ENCODE peak calls at places on chromosomes 4 and X, in eight cellular contexts. A, R, F, I, J, B, Q and L are unnamed samples.

GRCh38 chrX:41449138-41449537 is 2.0 kb downstream of the NYX start:
- DNase-seq in A (no peak), R (no peak), F (no peak), I (no peak), J (no peak), B (no peak), Q (no peak), L (no peak)

GRCh38 chr4:6609415-6610079 is 30.9 kb upstream of the MRFAP1 start:
- DNase-seq in A (no peak), R (no peak), F (no peak), I (no peak), J (no peak), B (no peak), Q (no peak), L (no peak)

GRCh38 chr4:176949022-176949421 is 156.3 kb upstream of the VEGFC start:
- DNase-seq in A (no peak), R (no peak), F (no peak), I (no peak), J (no peak), B (no peak), Q (peak), L (no peak)

GRCh38 chrX:72057331-72057730 is 74.4 kb downstream of the RTL5 start:
- DNase-seq in A (no peak), R (no peak), F (no peak), I (no peak), J (no peak), B (no peak), Q (no peak), L (no peak)

GRCh38 chr4:148055844-148056243 is 324.0 kb downstream of the ARHGAP10 start:
- DNase-seq in A (no peak), R (no peak), F (no peak), I (no peak), J (no peak), B (no peak), Q (no peak), L (no peak)

GRCh38 chr4:31139767-31140166 is 419.6 kb downstream of the PCDH7 start:
- DNase-seq in A (no peak), R (no peak), F (no peak), I (no peak), J (no peak), B (no peak), Q (no peak), L (no peak)

GRCh38 chr4:40583850-40584439 is 45.7 kb downstream of the RBM47 start:
- DNase-seq in A (no peak), R (no peak), F (no peak), I (no peak), J (no peak), B (no peak), Q (no peak), L (no peak)

GRCh38 chr4:145734576-145735329 is 54.8 kb downstream of the C4orf51 start:
- DNase-seq in A (peak), R (no peak), F (peak), I (peak), J (peak), B (peak), Q (peak), L (no peak)

DNA sequence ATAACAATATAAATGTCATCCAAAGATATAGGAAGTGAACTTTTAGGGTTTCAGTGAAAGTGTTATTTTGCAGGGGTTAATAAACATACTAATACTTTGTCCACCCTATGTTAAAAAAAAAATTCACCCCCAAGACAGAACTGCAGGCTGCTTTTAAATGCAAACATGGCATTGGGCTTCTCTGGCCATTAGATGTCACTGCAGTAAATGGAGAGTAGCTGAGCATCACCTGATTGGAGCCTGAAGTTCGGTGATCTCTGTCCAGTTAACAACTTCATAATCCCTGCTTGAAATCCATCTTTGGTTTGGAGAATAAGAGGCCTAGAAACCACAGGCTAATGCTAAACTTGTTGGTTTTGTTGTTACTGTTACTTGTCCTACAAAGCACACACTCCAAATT is 18.7 kb downstream of the SLC25A43 start:
- DNase-seq in A (no peak), R (no peak), F (no peak), I (no peak), J (no peak), B (no peak), Q (peak), L (no peak)
- TF ChIP-seq CTCF in A (no peak), R (no peak), F (peak), I (no peak), J (no peak), B (no peak), Q (peak), L (no peak)

GRCh38 chrX:140661657-140662056 is 47.9 kb upstream of the LINC00632 start:
- DNase-seq in A (no peak), R (no peak), F (no peak), I (no peak), J (no peak), B (no peak), Q (peak), L (no peak)
- TF ChIP-seq CTCF in A (no peak), R (peak), F (no peak), I (no peak), J (no peak), B (no peak), Q (no peak), L (no peak)

GRCh38 chr4:186598686-186599085 is 43.3 kb upstream of the MTNR1A start:
- DNase-seq in A (no peak), R (no peak), F (no peak), I (no peak), J (no peak), B (no peak), Q (no peak), L (no peak)
- TF ChIP-seq CTCF in A (no peak), R (no peak), F (no peak), I (no peak), J (no peak), B (no peak), Q (no peak), L (no peak)

DNA sequence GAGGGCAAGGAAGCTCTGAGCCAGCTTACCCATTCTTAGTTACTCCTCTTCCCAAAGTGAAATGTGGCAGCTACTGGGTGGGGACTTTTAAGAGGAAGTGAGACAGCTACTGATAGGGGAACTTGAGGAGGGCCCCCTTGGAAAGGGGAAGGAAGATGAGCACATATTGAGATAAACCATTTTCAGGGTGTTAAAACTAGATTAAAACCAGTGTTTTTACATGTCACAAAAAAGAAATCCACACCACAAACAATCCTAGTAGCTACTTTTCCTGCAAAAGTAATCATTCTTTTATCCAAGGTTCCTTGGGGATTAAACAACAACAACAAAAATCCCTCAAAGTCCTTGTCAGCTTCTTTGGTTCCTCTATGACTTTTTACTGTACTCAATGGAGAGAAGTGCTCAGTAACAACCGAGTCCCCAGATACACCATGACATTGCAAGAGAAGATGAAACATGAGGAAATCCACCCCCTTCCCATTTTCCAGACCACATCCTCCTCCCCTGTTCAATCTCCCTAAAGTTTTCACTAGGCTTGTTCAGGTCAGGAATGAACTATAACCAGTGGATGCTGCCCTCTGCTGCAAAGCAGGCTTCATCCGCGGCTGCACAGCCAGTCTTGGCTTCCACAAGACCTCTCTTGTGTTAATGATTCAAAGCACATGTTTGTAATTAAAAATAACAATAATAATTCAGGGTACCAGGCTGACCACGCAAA is 113.5 kb upstream of the TMEM164 start:
- DNase-seq in A (no peak), R (no peak), F (peak), I (peak), J (no peak), B (no peak), Q (peak), L (peak)
- TF ChIP-seq CTCF in A (no peak), R (peak), F (peak), I (no peak), J (no peak), B (no peak), Q (peak), L (no peak)

DNA sequence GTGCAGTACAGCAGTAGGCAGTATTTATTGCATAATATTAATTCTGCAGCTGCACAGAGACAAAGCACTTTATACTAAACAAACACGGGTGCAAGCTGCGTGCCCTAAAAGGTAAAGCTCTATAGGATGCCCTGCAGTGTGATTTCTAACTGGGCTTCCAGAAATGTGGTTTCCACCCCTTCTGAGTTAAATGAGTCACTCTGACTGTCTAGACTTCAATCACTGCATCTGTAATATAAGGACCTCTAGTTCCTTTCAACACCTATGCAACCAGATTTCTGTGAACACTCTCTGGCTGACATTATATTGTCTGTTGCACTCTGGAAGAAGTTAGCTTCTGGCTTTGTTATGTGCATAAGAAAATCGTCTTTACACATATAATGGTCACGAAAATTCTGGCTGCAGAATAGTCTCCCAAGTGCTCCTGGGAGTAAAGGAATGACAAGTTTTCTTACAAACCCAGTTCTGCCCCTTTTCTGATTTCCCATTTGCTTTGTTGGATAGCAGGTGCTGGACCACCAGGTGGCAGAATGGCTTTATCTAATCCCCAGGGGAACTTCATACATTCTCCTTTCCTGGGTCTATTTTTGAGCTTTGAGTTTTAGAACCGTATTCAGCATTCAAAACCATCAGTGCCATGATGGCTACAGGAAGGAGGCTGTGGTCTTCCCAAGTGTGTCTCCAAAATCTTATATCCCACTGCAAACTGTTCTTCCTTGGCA is 842.2 kb downstream of the STIM2 start:
- DNase-seq in A (no peak), R (no peak), F (no peak), I (peak), J (no peak), B (no peak), Q (peak), L (no peak)
- TF ChIP-seq CTCF in A (no peak), R (peak), F (no peak), I (no peak), J (no peak), B (no peak), Q (peak), L (peak)

DNA sequence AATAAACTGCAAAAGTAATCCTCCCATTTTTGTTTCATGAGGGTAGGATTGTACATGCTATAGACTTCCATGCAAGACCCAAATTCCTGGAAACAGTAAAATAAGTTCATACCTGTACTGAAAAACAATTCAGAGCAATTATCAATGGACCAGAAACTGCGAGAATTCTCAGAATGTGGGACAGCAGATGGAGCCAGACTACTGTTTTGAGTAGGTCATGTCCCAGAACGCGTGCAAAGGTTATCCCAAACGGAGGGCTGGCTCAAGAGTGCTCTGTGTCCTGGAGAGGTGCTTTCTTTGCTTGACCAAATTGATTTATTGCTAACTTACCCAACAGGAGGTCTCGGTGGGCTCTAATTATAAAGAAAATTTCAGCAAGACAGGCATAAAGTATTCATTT is 1.7 kb upstream of the MAGEH1 start:
- DNase-seq in A (no peak), R (no peak), F (no peak), I (no peak), J (no peak), B (no peak), Q (peak), L (peak)
- TF ChIP-seq CTCF in A (no peak), R (peak), F (no peak), I (no peak), J (no peak), B (no peak), Q (peak), L (no peak)

DNA sequence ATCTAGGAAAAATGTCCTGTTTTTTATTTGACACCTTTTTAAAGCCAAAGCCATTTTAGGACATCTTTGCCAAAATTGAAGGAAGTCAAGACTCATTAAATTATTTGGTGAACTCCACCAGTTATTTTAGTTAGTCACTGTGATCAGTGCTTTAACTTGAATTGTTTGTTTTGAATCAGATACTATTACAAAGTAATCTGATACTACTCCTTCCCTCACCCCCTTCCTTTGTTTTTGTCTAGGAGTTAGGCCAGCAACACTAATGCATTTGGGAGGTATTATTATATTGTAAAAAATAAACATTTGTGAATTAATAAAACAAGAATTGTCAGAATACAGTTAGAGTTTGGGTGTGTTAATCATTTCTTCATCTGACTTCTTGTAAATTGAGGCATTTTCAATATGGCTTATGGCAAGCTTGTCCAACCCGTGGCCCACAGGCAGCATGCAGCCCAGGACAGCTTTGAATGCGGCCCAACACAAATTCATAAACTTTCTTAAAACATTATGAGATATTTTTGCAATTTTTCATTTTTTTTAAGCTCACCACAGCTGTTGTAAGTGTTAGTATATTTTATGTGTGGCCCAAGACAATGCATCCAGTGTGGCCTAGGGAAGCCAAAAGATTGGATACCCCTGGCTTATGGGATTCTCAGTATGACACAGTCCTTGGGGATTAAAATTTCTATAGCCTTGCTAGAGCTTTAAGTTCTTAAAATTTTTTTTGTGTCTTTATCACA is 182.2 kb downstream of the BMPR1B start:
- DNase-seq in A (no peak), R (no peak), F (peak), I (no peak), J (no peak), B (no peak), Q (peak), L (no peak)
- TF ChIP-seq CTCF in A (no peak), R (no peak), F (no peak), I (no peak), J (no peak), B (no peak), Q (no peak), L (no peak)